ENCODE peak calls at places on chromosomes 12 and 14, in seven cellular contexts. One of them, this sample, is unnamed.
A peak's percentile ranks its signal among the peaks of the same experiment; 100 is the strongest.

GRCh38 chr12:25056486-25057130 is 107.7 kb upstream of the BCAT1 start:
- DNase-seq in IMR-90: no peak
- DNase-seq in T-helper 2 cell treated with Interferon-gamma antibody and Interleukin-4, amounts not matched to agents 5 μg/mL and 100 μg/mL, for 36 hours: no peak
- DNase-seq in ELR: peak; percentile 21
- DNase-seq in iris pigment epithelial cell: no peak
- DNase-seq in T47D: no peak
- DNase-seq in GM04504: no peak
- DNase-seq in this sample: no peak

GRCh38 chr12:104677441-104678089 is 220.8 kb downstream of the CHST11 start:
- DNase-seq in IMR-90: no peak
- DNase-seq in T47D: peak; percentile 51
- DNase-seq in GM04504: no peak
- DNase-seq in T-helper 2 cell treated with Interferon-gamma antibody and Interleukin-4, amounts not matched to agents 5 μg/mL and 100 μg/mL, for 36 hours: no peak
- DNase-seq in iris pigment epithelial cell: no peak
- DNase-seq in ELR: no peak
- DNase-seq in this sample: peak; percentile 47

GRCh38 chr12:47863467-47863866 is 41.3 kb downstream of the VDR start:
- DNase-seq in IMR-90: no peak
- DNase-seq in iris pigment epithelial cell: no peak
- DNase-seq in GM04504: no peak
- DNase-seq in T47D: no peak
- DNase-seq in ELR: no peak
- DNase-seq in T-helper 2 cell treated with Interferon-gamma antibody and Interleukin-4, amounts not matched to agents 5 μg/mL and 100 μg/mL, for 36 hours: no peak
- DNase-seq in this sample: peak; percentile 35

GRCh38 chr14:101372894-101373640 is 188.2 kb upstream of the DIO3 start:
- DNase-seq in T47D: no peak
- DNase-seq in GM04504: no peak
- DNase-seq in ELR: no peak
- DNase-seq in iris pigment epithelial cell: no peak
- DNase-seq in IMR-90: no peak
- DNase-seq in T-helper 2 cell treated with Interferon-gamma antibody and Interleukin-4, amounts not matched to agents 5 μg/mL and 100 μg/mL, for 36 hours: no peak
- DNase-seq in this sample: no peak

GRCh38 chr12:97960741-97961608 is 498.4 kb downstream of the RMST start:
- DNase-seq in T-helper 2 cell treated with Interferon-gamma antibody and Interleukin-4, amounts not matched to agents 5 μg/mL and 100 μg/mL, for 36 hours: no peak
- DNase-seq in ELR: peak; percentile 5
- DNase-seq in IMR-90: no peak
- DNase-seq in iris pigment epithelial cell: peak; percentile 4
- DNase-seq in T47D: peak; percentile 52
- DNase-seq in GM04504: no peak
- DNase-seq in this sample: peak; percentile 89

GRCh38 chr12:66467932-66468331 is 165.6 kb downstream of the HELB start:
- DNase-seq in GM04504: no peak
- DNase-seq in ELR: peak; percentile 22
- DNase-seq in IMR-90: peak; percentile 17
- DNase-seq in T-helper 2 cell treated with Interferon-gamma antibody and Interleukin-4, amounts not matched to agents 5 μg/mL and 100 μg/mL, for 36 hours: no peak
- DNase-seq in iris pigment epithelial cell: peak; percentile 5
- DNase-seq in T47D: no peak
- DNase-seq in this sample: peak; percentile 59

GRCh38 chr12:127519766-127520165 is 747.2 kb upstream of the TMEM132C start:
- DNase-seq in T47D: no peak
- DNase-seq in iris pigment epithelial cell: no peak
- DNase-seq in T-helper 2 cell treated with Interferon-gamma antibody and Interleukin-4, amounts not matched to agents 5 μg/mL and 100 μg/mL, for 36 hours: no peak
- DNase-seq in GM04504: no peak
- DNase-seq in IMR-90: no peak
- DNase-seq in ELR: no peak
- DNase-seq in this sample: no peak

GRCh38 chr14:67514650-67515385 is 18.3 kb upstream of the PLEKHH1 start:
- DNase-seq in GM04504: no peak
- DNase-seq in iris pigment epithelial cell: peak; percentile 44
- DNase-seq in ELR: peak; percentile 67
- DNase-seq in T47D: peak; percentile 78
- DNase-seq in T-helper 2 cell treated with Interferon-gamma antibody and Interleukin-4, amounts not matched to agents 5 μg/mL and 100 μg/mL, for 36 hours: no peak
- DNase-seq in IMR-90: peak; percentile 33
- DNase-seq in this sample: peak; percentile 77

GRCh38 chr14:49206832-49207231 is 379.3 kb downstream of the RPS29 start:
- DNase-seq in T-helper 2 cell treated with Interferon-gamma antibody and Interleukin-4, amounts not matched to agents 5 μg/mL and 100 μg/mL, for 36 hours: no peak
- DNase-seq in T47D: no peak
- DNase-seq in ELR: no peak
- DNase-seq in GM04504: no peak
- DNase-seq in iris pigment epithelial cell: no peak
- DNase-seq in IMR-90: no peak
- DNase-seq in this sample: no peak

GRCh38 chr14:101561897-101562490 is 699 bp downstream of the DIO3 start:
- DNase-seq in GM04504: no peak
- DNase-seq in T-helper 2 cell treated with Interferon-gamma antibody and Interleukin-4, amounts not matched to agents 5 μg/mL and 100 μg/mL, for 36 hours: no peak
- DNase-seq in IMR-90: no peak
- DNase-seq in iris pigment epithelial cell: no peak
- DNase-seq in T47D: no peak
- DNase-seq in ELR: no peak
- DNase-seq in this sample: no peak

GRCh38 chr12:121579981-121580868 is 598 bp downstream of the KDM2B start:
- DNase-seq in T-helper 2 cell treated with Interferon-gamma antibody and Interleukin-4, amounts not matched to agents 5 μg/mL and 100 μg/mL, for 36 hours: peak; percentile 70
- DNase-seq in IMR-90: peak; percentile 55
- DNase-seq in iris pigment epithelial cell: peak; percentile 58
- DNase-seq in ELR: peak; percentile 76
- DNase-seq in GM04504: no peak
- DNase-seq in T47D: peak; percentile 62
- DNase-seq in this sample: peak; percentile 96

This sample was measured in endodermal cell.